ENCODE peak calls at places on chromosome 9, in nine cellular contexts. X, V, B, J, M, P, Y, C and H are unnamed samples.

GRCh38 chr9:109232449-109232848 is 65.4 kb upstream of the FRRS1L start:
- DNase-seq in J (no peak), Y (no peak), X (no peak), C (no peak), V (no peak), B (peak), M (no peak), P (no peak), H (no peak)

GRCh38 chr9:19161257-19162025 is 34.1 kb upstream of the PLIN2 start:
- DNase-seq in V (peak), C (no peak), Y (peak), B (peak), J (no peak), P (peak), X (peak), M (no peak), H (peak)

GRCh38 chr9:68513385-68513784 is 27.3 kb downstream of the TMEM252 start:
- DNase-seq in V (no peak), M (no peak), J (no peak), P (no peak), Y (no peak), X (no peak), B (no peak), C (no peak), H (no peak)

GRCh38 chr9:129052592-129052991 is 16.2 kb downstream of the MIGA2 start:
- DNase-seq in C (no peak), V (peak), Y (peak), B (no peak), P (no peak), X (peak), J (no peak), M (peak), H (no peak)

GRCh38 chr9:133406480-133407307 is 11.1 kb downstream of the REXO4 start:
- DNase-seq in X (peak), J (peak), M (peak), C (peak), B (peak), P (peak), Y (peak), V (peak), H (peak)

GRCh38 chr9:71042448-71042847 is 79.0 kb downstream of the TRPM3 start:
- DNase-seq in C (no peak), B (no peak), J (no peak), Y (no peak), V (no peak), X (no peak), M (no peak), P (no peak), H (no peak)

GRCh38 chr9:115694014-115694413 is 459.6 kb upstream of the PAPPA start:
- DNase-seq in B (peak), V (no peak), Y (peak), J (no peak), C (no peak), X (peak), P (no peak), M (no peak), H (peak)

GRCh38 chr9:93620881-93621820 is 44.8 kb downstream of the PHF2 start:
- DNase-seq in V (peak), B (no peak), X (no peak), J (no peak), C (no peak), P (no peak), Y (no peak), M (peak), H (no peak)

GRCh38 chr9:36137392-36138004 is 965 bp downstream of the GLIPR2 start:
- DNase-seq in J (no peak), C (peak), B (no peak), Y (no peak), X (no peak), V (no peak), M (no peak), P (peak), H (no peak)

GRCh38 chr9:83081846-83082245 is 18.9 kb upstream of the RASEF start:
- DNase-seq in M (no peak), V (no peak), J (no peak), B (no peak), X (no peak), P (no peak), Y (no peak), C (no peak), H (no peak)

GRCh38 chr9:126754436-126755324 is 50.2 kb upstream of the ZBTB43 start:
- DNase-seq in M (no peak), X (no peak), J (no peak), P (no peak), C (no peak), B (no peak), Y (no peak), V (no peak), H (no peak)

GRCh38 chr9:126750941-126751725 is 53.7 kb upstream of the ZBTB43 start:
- DNase-seq in J (no peak), V (no peak), C (no peak), P (no peak), B (no peak), Y (no peak), M (no peak), X (no peak), H (no peak)

GRCh38 chr9:126755325-126755875 is 49.4 kb upstream of the ZBTB43 start:
- DNase-seq in V (no peak), P (no peak), Y (no peak), J (no peak), X (no peak), C (no peak), B (no peak), M (no peak), H (no peak)

GRCh38 chr9:126752376-126752775 is 52.5 kb upstream of the ZBTB43 start:
- DNase-seq in M (no peak), Y (no peak), X (no peak), J (no peak), B (no peak), C (no peak), P (no peak), V (no peak), H (no peak)

GRCh38 chr9:126752881-126753670 is 51.8 kb upstream of the ZBTB43 start:
- DNase-seq in P (no peak), X (no peak), J (no peak), C (no peak), V (no peak), Y (no peak), M (no peak), B (no peak), H (no peak)
- TF ChIP-seq CTCF in P (no peak), X (no peak), J (no peak), C (no peak), V (no peak), Y (no peak), M (no peak), B (no peak), H (no peak)

DNA sequence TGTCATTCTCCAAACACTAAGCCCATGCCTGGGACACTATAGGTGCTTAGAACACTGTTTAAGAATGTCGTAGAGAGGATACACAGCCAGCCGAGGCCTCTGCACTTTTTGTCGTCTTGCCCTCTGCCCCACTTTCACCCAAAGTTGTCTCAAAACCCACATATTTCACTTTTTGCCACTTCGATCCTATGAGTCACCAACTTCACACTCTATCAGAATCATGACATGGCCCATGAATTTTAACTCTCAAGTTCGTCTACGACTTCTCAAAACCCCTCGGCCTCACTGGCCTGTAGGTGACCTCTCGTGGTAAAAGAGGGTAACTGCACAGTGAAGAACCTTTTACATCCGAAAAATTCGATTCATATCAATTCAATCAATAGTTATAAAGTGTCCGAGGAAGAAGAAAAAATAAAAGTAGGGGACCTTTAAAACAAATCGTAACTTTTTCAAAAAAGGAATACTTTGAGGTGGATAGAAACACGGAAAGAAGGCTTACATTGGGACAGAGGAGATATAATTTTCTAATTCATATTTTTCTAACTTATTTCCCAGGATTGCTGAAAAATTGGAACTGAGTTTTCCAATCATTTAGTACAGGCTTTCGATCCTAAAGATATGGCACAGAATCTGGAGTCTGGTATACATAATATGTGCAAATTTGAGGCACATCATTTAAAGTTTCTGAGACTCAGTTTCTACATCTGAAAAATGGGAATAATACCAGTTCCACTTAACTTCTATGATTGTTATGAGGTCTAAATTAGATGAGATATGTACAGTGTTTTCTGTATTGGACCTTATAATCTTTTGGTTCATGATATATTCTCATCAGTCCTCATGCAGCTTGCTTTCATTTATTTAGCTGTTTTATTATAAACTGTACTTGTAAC is 122.6 kb downstream of the APBA1 start:
- DNase-seq in C (peak), J (peak), M (no peak), X (peak), P (peak), V (no peak), B (peak), Y (peak), H (peak)
- TF ChIP-seq CTCF in C (peak), J (peak), M (peak), X (peak), P (peak), V (peak), B (peak), Y (peak), H (peak)

GRCh38 chr9:6843742-6844141 is 86.0 kb downstream of the KDM4C start:
- DNase-seq in P (no peak), M (no peak), C (no peak), X (no peak), J (no peak), B (no peak), Y (no peak), V (no peak), H (no peak)

GRCh38 chr9:6845128-6845826 is 87.5 kb downstream of the KDM4C start:
- DNase-seq in B (no peak), P (no peak), V (no peak), M (no peak), X (no peak), Y (no peak), J (no peak), C (no peak), H (no peak)

GRCh38 chr9:6842584-6842947 is 84.8 kb downstream of the KDM4C start:
- DNase-seq in C (no peak), B (peak), X (no peak), J (no peak), Y (no peak), P (no peak), V (no peak), M (no peak), H (no peak)

DNA sequence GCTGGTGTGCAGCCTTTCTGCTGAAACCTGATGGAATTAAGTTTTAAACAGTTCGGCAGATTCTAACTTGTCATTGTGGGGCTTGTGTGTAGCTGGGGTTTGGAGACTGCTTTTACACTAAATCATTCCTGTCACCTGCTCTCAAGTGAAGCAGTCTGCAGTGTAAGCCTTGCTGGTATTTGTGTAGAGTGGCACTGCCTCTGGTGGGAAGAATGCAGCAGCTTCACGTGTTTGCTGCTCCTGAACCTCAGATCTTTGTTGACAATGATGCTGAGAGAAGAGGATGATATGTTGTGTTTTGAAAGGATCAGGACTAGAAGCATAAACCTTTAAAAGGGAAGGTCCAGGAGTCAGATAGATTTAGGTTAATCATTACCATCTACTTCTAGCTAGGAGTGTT is 88.1 kb downstream of the KDM4C start:
- DNase-seq in M (no peak), X (no peak), B (no peak), V (no peak), C (no peak), P (no peak), J (no peak), Y (peak), H (no peak)
- TF ChIP-seq CTCF in M (peak), X (no peak), B (peak), V (peak), C (peak), P (no peak), J (peak), Y (peak), H (no peak)

DNA sequence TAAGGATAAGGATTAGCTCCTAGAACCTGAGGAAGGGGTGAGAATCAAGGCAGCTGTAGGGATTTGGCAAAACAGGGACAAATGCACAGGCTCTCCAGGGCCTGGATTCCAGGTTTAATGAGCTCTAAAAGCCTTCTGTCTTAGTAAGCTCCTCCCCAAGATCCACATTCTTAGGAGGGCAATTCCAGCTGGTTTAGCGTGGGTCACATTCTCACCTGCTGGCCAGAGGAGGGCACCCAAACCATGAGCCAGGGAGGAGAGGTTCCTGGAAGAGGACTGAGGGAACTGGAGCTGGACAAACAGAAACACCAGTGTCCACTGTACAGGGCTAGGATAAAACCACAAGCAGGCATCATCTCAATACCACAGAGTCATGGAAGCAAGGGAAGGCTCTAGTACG is 480.0 kb downstream of the CCDC171 start:
- DNase-seq in Y (peak), X (peak), B (no peak), C (no peak), M (no peak), V (no peak), J (no peak), P (no peak), H (no peak)
- TF ChIP-seq CTCF in Y (peak), X (no peak), B (no peak), C (peak), M (no peak), V (no peak), J (no peak), P (no peak), H (no peak)

DNA sequence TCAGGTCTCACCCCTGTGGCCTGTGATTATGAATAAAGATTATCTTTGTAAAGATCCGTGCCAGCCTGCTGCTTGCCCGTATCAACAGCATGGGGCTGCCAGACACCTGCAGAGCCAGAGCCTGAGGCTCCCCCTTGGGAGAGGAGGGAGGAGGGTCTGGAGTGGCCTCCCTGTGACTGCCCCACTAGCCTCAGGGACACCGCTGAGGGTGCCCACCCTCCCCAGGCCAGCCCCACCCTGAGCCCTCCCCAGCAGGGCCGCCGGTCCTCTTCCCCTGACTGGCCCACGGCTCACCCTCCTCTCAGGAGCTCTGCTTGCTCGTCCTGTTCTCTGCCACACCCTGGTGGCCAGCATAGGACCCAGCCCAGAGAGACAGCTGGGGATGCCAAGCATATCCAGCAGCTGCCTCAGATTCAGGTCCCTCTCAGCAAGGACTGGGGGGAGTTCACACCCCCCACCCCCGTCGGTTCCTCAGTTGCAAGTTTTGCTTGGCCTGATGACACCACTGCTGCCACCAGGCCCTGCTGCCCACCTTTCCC is 1.9 kb downstream of the SSNA1 start:
- DNase-seq in X (no peak), C (no peak), P (no peak), B (no peak), V (no peak), J (no peak), M (no peak), Y (no peak), H (no peak)
- TF ChIP-seq CTCF in X (no peak), C (peak), P (no peak), B (peak), V (no peak), J (no peak), M (no peak), Y (no peak), H (no peak)

GRCh38 chr9:3451956-3452355 is 73.8 kb downstream of the RFX3 start:
- DNase-seq in X (no peak), B (no peak), Y (no peak), P (no peak), V (no peak), M (no peak), C (no peak), J (no peak), H (no peak)
- TF ChIP-seq CTCF in X (no peak), B (no peak), Y (no peak), P (no peak), V (no peak), M (no peak), C (no peak), J (no peak), H (no peak)

GRCh38 chr9:131217321-131218031 is 58.8 kb downstream of the FAM78A start:
- DNase-seq in B (no peak), C (no peak), J (no peak), M (no peak), V (no peak), X (no peak), Y (no peak), P (no peak), H (no peak)

GRCh38 chr9:131214931-131215330 is 61.4 kb downstream of the FAM78A start:
- DNase-seq in V (no peak), J (no peak), B (no peak), P (no peak), Y (no peak), C (no peak), X (no peak), M (no peak), H (no peak)

GRCh38 chr9:131216806-131217205 is 59.5 kb downstream of the FAM78A start:
- DNase-seq in J (no peak), V (no peak), P (no peak), M (no peak), X (no peak), B (no peak), Y (no peak), C (no peak), H (no peak)

GRCh38 chr9:131220485-131220884 is 55.8 kb downstream of the FAM78A start:
- DNase-seq in J (no peak), X (no peak), C (no peak), V (no peak), M (no peak), P (no peak), B (no peak), Y (no peak), H (no peak)

DNA sequence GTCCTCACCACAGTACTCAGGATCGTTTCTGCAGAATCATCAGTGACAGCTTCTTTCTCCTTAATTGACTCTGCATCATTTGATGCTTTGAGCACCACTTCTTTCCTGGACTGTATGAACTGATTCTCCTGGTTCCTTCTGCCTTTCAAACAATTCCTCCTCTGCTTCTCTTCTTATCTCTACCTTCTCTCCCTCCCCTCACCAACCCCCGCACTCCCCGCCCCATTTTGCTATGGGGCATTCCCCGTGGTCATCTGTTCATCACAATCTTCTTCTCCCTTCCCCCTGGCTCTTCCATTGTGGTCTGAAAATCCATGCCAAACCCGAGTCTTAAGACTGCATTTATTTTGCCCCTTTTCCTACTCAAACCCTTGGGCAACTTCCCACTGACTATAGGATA is 57.9 kb downstream of the FAM78A start:
- DNase-seq in P (no peak), X (no peak), Y (no peak), M (no peak), C (no peak), J (no peak), B (no peak), V (no peak), H (no peak)
- TF ChIP-seq CTCF in P (no peak), X (no peak), Y (no peak), M (no peak), C (no peak), J (no peak), B (no peak), V (no peak), H (no peak)

GRCh38 chr9:136242908-136243525 is 2.6 kb downstream of the QSOX2 start:
- DNase-seq in X (no peak), B (no peak), P (no peak), Y (peak), V (no peak), J (no peak), M (no peak), C (peak), H (peak)
- TF ChIP-seq CTCF in X (no peak), B (no peak), P (no peak), Y (peak), V (no peak), J (no peak), M (no peak), C (peak), H (peak)

GRCh38 chr9:124514874-124515273 is 7.7 kb upstream of the NR5A1 start:
- DNase-seq in M (no peak), B (no peak), P (no peak), X (no peak), V (no peak), J (no peak), Y (no peak), C (no peak), H (no peak)
- TF ChIP-seq CTCF in M (no peak), B (no peak), P (no peak), X (no peak), V (no peak), J (no peak), Y (no peak), C (no peak), H (no peak)

GRCh38 chr9:121618504-121618903 is 32.9 kb upstream of the DAB2IP start:
- DNase-seq in J (no peak), P (no peak), V (no peak), Y (no peak), C (no peak), M (no peak), X (no peak), B (no peak), H (no peak)

GRCh38 chr9:121622842-121623203 is 28.6 kb upstream of the DAB2IP start:
- DNase-seq in Y (no peak), C (no peak), V (no peak), M (no peak), X (no peak), J (no peak), B (no peak), P (no peak), H (no peak)

GRCh38 chr9:121619566-121619965 is 31.9 kb upstream of the DAB2IP start:
- DNase-seq in Y (no peak), B (no peak), J (no peak), X (no peak), P (no peak), C (no peak), V (no peak), M (no peak), H (no peak)

GRCh38 chr9:121619989-121620673 is 31.3 kb upstream of the DAB2IP start:
- DNase-seq in Y (no peak), J (no peak), V (peak), B (no peak), X (no peak), C (no peak), P (no peak), M (no peak), H (no peak)

GRCh38 chr9:121620777-121621437 is 30.5 kb upstream of the DAB2IP start:
- DNase-seq in Y (peak), J (no peak), V (peak), C (peak), P (peak), M (no peak), X (peak), B (no peak), H (peak)
- TF ChIP-seq CTCF in Y (peak), J (peak), V (peak), C (peak), P (peak), M (peak), X (peak), B (peak), H (peak)